ENCODE peak calls at places on chromosome 9, in six cellular contexts. F, K, B, V, P and H are unnamed samples.

GRCh38 chr9:110443146-110443877 is 105.6 kb upstream of the TXNDC8 start:
- DNase-seq in F (peak), K (peak), B (peak), V (no peak), P (peak), H (no peak)

GRCh38 chr9:15390200-15390599 is 32.5 kb upstream of the SNAPC3 start:
- DNase-seq in F (no peak), K (no peak), B (no peak), V (no peak), P (no peak), H (no peak)

GRCh38 chr9:107894572-107895261 is 405.1 kb upstream of the KLF4 start:
- DNase-seq in F (peak), K (no peak), B (peak), V (no peak), P (peak), H (peak)

GRCh38 chr9:71604197-71605063 is 163.9 kb downstream of the CEMIP2 start:
- DNase-seq in F (peak), K (peak), B (peak), V (peak), P (no peak), H (peak)

GRCh38 chr9:136089697-136090045 is 5.4 kb downstream of the NACC2 start:
- DNase-seq in F (peak), K (peak), B (peak), V (no peak), P (no peak), H (no peak)

GRCh38 chr9:107969727-107970126 is 480.2 kb upstream of the KLF4 start:
- DNase-seq in F (no peak), K (no peak), B (no peak), V (no peak), P (no peak), H (no peak)

GRCh38 chr9:117823621-117824020 is 119.4 kb downstream of the TLR4 start:
- DNase-seq in F (no peak), K (no peak), B (no peak), V (no peak), P (no peak), H (no peak)

GRCh38 chr9:126615251-126615790 is 1.6 kb downstream of the LMX1B start:
- DNase-seq in F (peak), K (no peak), B (no peak), V (no peak), P (no peak), H (no peak)

GRCh38 chr9:79611091-79611614 is 39.4 kb downstream of the TLE4 start:
- DNase-seq in F (peak), K (peak), B (peak), V (no peak), P (peak), H (peak)

GRCh38 chr9:112112941-112113399 is 62.1 kb downstream of the SUSD1 start:
- DNase-seq in F (peak), K (peak), B (no peak), V (no peak), P (no peak), H (peak)

GRCh38 chr9:114995681-114996221 is 65.4 kb upstream of the TNFSF8 start:
- DNase-seq in F (no peak), K (no peak), B (no peak), V (no peak), P (no peak), H (no peak)

GRCh38 chr9:128898382-128898781 is 16.4 kb downstream of the LRRC8A start:
- DNase-seq in F (no peak), K (no peak), B (no peak), V (no peak), P (no peak), H (no peak)
- H3K4me3 ChIP-seq in F (no peak), K (no peak), B (no peak), V (no peak), P (no peak), H (no peak)

GRCh38 chr9:599933-600461 is 241.5 kb upstream of the DMRT1 start:
- DNase-seq in F (no peak), K (no peak), B (no peak), V (no peak), P (no peak), H (no peak)
- TF ChIP-seq CTCF in F (no peak), K (no peak), B (no peak), V (no peak), P (no peak), H (no peak)

GRCh38 chr9:89481161-89481915 is 16.6 kb downstream of the SEMA4D start:
- DNase-seq in F (no peak), K (no peak), B (no peak), V (no peak), P (no peak), H (no peak)

GRCh38 chr9:89482950-89483349 is 15.0 kb downstream of the SEMA4D start:
- DNase-seq in F (no peak), K (no peak), B (no peak), V (no peak), P (no peak), H (no peak)

GRCh38 chr9:89482056-89482784 is 15.7 kb downstream of the SEMA4D start:
- DNase-seq in F (no peak), K (no peak), B (no peak), V (no peak), P (no peak), H (no peak)

GRCh38 chr9:89484475-89485404 is 13.2 kb downstream of the SEMA4D start:
- DNase-seq in F (no peak), K (no peak), B (peak), V (no peak), P (no peak), H (no peak)

GRCh38 chr9:89483592-89484474 is 14.1 kb downstream of the SEMA4D start:
- DNase-seq in F (no peak), K (no peak), B (no peak), V (no peak), P (no peak), H (no peak)
- H3K4me3 ChIP-seq in F (no peak), K (no peak), B (no peak), V (no peak), P (no peak), H (peak)

DNA sequence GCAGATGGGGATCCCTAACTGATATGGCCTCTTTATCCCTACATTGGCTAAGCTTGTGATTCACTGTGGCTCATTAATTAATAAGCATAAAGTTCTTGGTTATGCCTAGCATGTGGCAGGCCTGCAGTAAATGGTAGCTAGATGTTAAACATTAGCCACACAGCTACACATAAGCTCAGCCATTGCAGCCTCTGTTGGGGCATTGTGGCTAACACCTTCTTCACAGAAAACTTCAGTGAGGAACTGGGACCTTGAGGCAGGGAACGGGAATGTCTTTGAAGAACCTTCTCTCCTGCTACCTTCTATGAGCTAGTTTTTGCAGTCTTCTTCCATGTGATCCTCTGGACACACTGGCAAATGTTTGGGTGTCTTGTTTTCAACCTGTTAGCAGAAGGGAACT is 338.2 kb downstream of the NTRK2 start:
- DNase-seq in F (no peak), K (no peak), B (no peak), V (no peak), P (no peak), H (no peak)
- TF ChIP-seq CTCF in F (no peak), K (no peak), B (no peak), V (no peak), P (no peak), H (no peak)